ENCODE peak calls at places on chromosomes 12 and 14, in four cellular contexts. One of them, this sample, is unnamed.

GRCh38 chr12:122205590-122205925 is 2.0 kb downstream of the B3GNT4 start:
- DNase-seq in NCI-H510A treated with DMSO at 0.1 percent for 48 hours: no peak
- DNase-seq in A549: no peak
- DNase-seq in stimulated activated CD4-positive, alpha-beta T cell treated with anti-CD3 and anti-CD28 coated beads, TNF-alpha, amount 100 ng/mL, for 4 hours: no peak
- DNase-seq in this sample: no peak

GRCh38 chr12:77494306-77494705 is 336.4 kb upstream of the NAV3 start:
- DNase-seq in NCI-H510A treated with DMSO at 0.1 percent for 48 hours: no peak
- DNase-seq in stimulated activated CD4-positive, alpha-beta T cell treated with anti-CD3 and anti-CD28 coated beads, TNF-alpha, amount 100 ng/mL, for 4 hours: no peak
- DNase-seq in A549: no peak
- DNase-seq in this sample: no peak

GRCh38 chr12:131816495-131816894 is 11.7 kb upstream of the MMP17 start:
- DNase-seq in NCI-H510A treated with DMSO at 0.1 percent for 48 hours: no peak
- DNase-seq in A549: no peak
- DNase-seq in stimulated activated CD4-positive, alpha-beta T cell treated with anti-CD3 and anti-CD28 coated beads, TNF-alpha, amount 100 ng/mL, for 4 hours: no peak
- DNase-seq in this sample: no peak

GRCh38 chr12:104218935-104219334 is 3.4 kb downstream of the TXNRD1 start:
- DNase-seq in A549: no peak
- DNase-seq in stimulated activated CD4-positive, alpha-beta T cell treated with anti-CD3 and anti-CD28 coated beads, TNF-alpha, amount 100 ng/mL, for 4 hours: no peak
- DNase-seq in NCI-H510A treated with DMSO at 0.1 percent for 48 hours: no peak
- DNase-seq in this sample: peak

GRCh38 chr14:53888535-53889386 is 67.9 kb downstream of the BMP4 start:
- DNase-seq in NCI-H510A treated with DMSO at 0.1 percent for 48 hours: no peak
- DNase-seq in A549: peak
- DNase-seq in stimulated activated CD4-positive, alpha-beta T cell treated with anti-CD3 and anti-CD28 coated beads, TNF-alpha, amount 100 ng/mL, for 4 hours: no peak
- DNase-seq in this sample: peak

GRCh38 chr14:75258079-75258802 is 20.4 kb upstream of the FOS start:
- DNase-seq in NCI-H510A treated with DMSO at 0.1 percent for 48 hours: no peak
- DNase-seq in stimulated activated CD4-positive, alpha-beta T cell treated with anti-CD3 and anti-CD28 coated beads, TNF-alpha, amount 100 ng/mL, for 4 hours: no peak
- DNase-seq in A549: no peak
- DNase-seq in this sample: no peak

GRCh38 chr12:100801335-100801734 is 6.8 kb downstream of the ANO4 start:
- DNase-seq in A549: no peak
- DNase-seq in NCI-H510A treated with DMSO at 0.1 percent for 48 hours: no peak
- DNase-seq in stimulated activated CD4-positive, alpha-beta T cell treated with anti-CD3 and anti-CD28 coated beads, TNF-alpha, amount 100 ng/mL, for 4 hours: no peak
- DNase-seq in this sample: no peak

GRCh38 chr12:22357531-22357930 is 23.0 kb upstream of the ST8SIA1 start:
- DNase-seq in NCI-H510A treated with DMSO at 0.1 percent for 48 hours: no peak
- DNase-seq in stimulated activated CD4-positive, alpha-beta T cell treated with anti-CD3 and anti-CD28 coated beads, TNF-alpha, amount 100 ng/mL, for 4 hours: no peak
- DNase-seq in A549: no peak
- DNase-seq in this sample: no peak

GRCh38 chr12:55745361-55746146 is 2.6 kb downstream of the GDF11 start:
- DNase-seq in stimulated activated CD4-positive, alpha-beta T cell treated with anti-CD3 and anti-CD28 coated beads, TNF-alpha, amount 100 ng/mL, for 4 hours: no peak
- DNase-seq in A549: no peak
- DNase-seq in NCI-H510A treated with DMSO at 0.1 percent for 48 hours: peak
- DNase-seq in this sample: no peak

GRCh38 chr12:90965204-90965603 is 10.2 kb upstream of the CCER1 start:
- DNase-seq in NCI-H510A treated with DMSO at 0.1 percent for 48 hours: no peak
- DNase-seq in stimulated activated CD4-positive, alpha-beta T cell treated with anti-CD3 and anti-CD28 coated beads, TNF-alpha, amount 100 ng/mL, for 4 hours: no peak
- DNase-seq in A549: no peak
- DNase-seq in this sample: no peak

GRCh38 chr12:68601767-68602166 is 8.9 kb upstream of the RAP1B start:
- DNase-seq in stimulated activated CD4-positive, alpha-beta T cell treated with anti-CD3 and anti-CD28 coated beads, TNF-alpha, amount 100 ng/mL, for 4 hours: no peak
- DNase-seq in A549: no peak
- DNase-seq in NCI-H510A treated with DMSO at 0.1 percent for 48 hours: no peak
- DNase-seq in this sample: no peak

GRCh38 chr12:112851024-112851777 is 55.6 kb upstream of the OAS1 start:
- DNase-seq in NCI-H510A treated with DMSO at 0.1 percent for 48 hours: no peak
- DNase-seq in stimulated activated CD4-positive, alpha-beta T cell treated with anti-CD3 and anti-CD28 coated beads, TNF-alpha, amount 100 ng/mL, for 4 hours: no peak
- DNase-seq in A549: no peak
- DNase-seq in this sample: no peak

GRCh38 chr12:114003286-114003685 is 37.2 kb upstream of the RBM19 start:
- DNase-seq in A549: no peak
- DNase-seq in NCI-H510A treated with DMSO at 0.1 percent for 48 hours: peak
- DNase-seq in stimulated activated CD4-positive, alpha-beta T cell treated with anti-CD3 and anti-CD28 coated beads, TNF-alpha, amount 100 ng/mL, for 4 hours: no peak
- DNase-seq in this sample: no peak

GRCh38 chr12:7503686-7504085 is at the start of gene CD163:
- DNase-seq in stimulated activated CD4-positive, alpha-beta T cell treated with anti-CD3 and anti-CD28 coated beads, TNF-alpha, amount 100 ng/mL, for 4 hours: no peak
- DNase-seq in A549: no peak
- DNase-seq in NCI-H510A treated with DMSO at 0.1 percent for 48 hours: no peak
- DNase-seq in this sample: no peak

GRCh38 chr12:16573652-16574077 is 32.3 kb downstream of the LMO3 start:
- DNase-seq in stimulated activated CD4-positive, alpha-beta T cell treated with anti-CD3 and anti-CD28 coated beads, TNF-alpha, amount 100 ng/mL, for 4 hours: no peak
- DNase-seq in NCI-H510A treated with DMSO at 0.1 percent for 48 hours: no peak
- DNase-seq in A549: no peak
- DNase-seq in this sample: no peak

GRCh38 chr14:68552597-68552996 is 240.3 kb downstream of the ZFP36L1 start:
- DNase-seq in stimulated activated CD4-positive, alpha-beta T cell treated with anti-CD3 and anti-CD28 coated beads, TNF-alpha, amount 100 ng/mL, for 4 hours: no peak
- DNase-seq in A549: no peak
- DNase-seq in NCI-H510A treated with DMSO at 0.1 percent for 48 hours: no peak
- DNase-seq in this sample: peak

GRCh38 chr12:19200261-19200660 is 70.7 kb downstream of the PLEKHA5 start:
- DNase-seq in A549: no peak
- DNase-seq in stimulated activated CD4-positive, alpha-beta T cell treated with anti-CD3 and anti-CD28 coated beads, TNF-alpha, amount 100 ng/mL, for 4 hours: no peak
- DNase-seq in NCI-H510A treated with DMSO at 0.1 percent for 48 hours: no peak
- DNase-seq in this sample: no peak

GRCh38 chr14:87457727-87458126 is 535.3 kb downstream of the GALC start:
- DNase-seq in NCI-H510A treated with DMSO at 0.1 percent for 48 hours: peak
- DNase-seq in stimulated activated CD4-positive, alpha-beta T cell treated with anti-CD3 and anti-CD28 coated beads, TNF-alpha, amount 100 ng/mL, for 4 hours: no peak
- DNase-seq in A549: no peak
- DNase-seq in this sample: peak

GRCh38 chr14:99647407-99647806 is 2.5 kb downstream of the HHIPL1 start:
- DNase-seq in A549: no peak
- DNase-seq in stimulated activated CD4-positive, alpha-beta T cell treated with anti-CD3 and anti-CD28 coated beads, TNF-alpha, amount 100 ng/mL, for 4 hours: no peak
- DNase-seq in NCI-H510A treated with DMSO at 0.1 percent for 48 hours: no peak
- DNase-seq in this sample: no peak

GRCh38 chr12:120783197-120783596 is 57.6 kb downstream of the ACADS start:
- DNase-seq in A549: no peak
- DNase-seq in stimulated activated CD4-positive, alpha-beta T cell treated with anti-CD3 and anti-CD28 coated beads, TNF-alpha, amount 100 ng/mL, for 4 hours: no peak
- DNase-seq in NCI-H510A treated with DMSO at 0.1 percent for 48 hours: no peak
- DNase-seq in this sample: peak

GRCh38 chr12:110281549-110282342 is 699 bp downstream of the ATP2A2 start:
- DNase-seq in A549: peak
- DNase-seq in stimulated activated CD4-positive, alpha-beta T cell treated with anti-CD3 and anti-CD28 coated beads, TNF-alpha, amount 100 ng/mL, for 4 hours: peak
- DNase-seq in NCI-H510A treated with DMSO at 0.1 percent for 48 hours: peak
- DNase-seq in this sample: peak

GRCh38 chr12:71948390-71948789 is 9.7 kb downstream of the TPH2 start:
- DNase-seq in stimulated activated CD4-positive, alpha-beta T cell treated with anti-CD3 and anti-CD28 coated beads, TNF-alpha, amount 100 ng/mL, for 4 hours: no peak
- DNase-seq in NCI-H510A treated with DMSO at 0.1 percent for 48 hours: peak
- DNase-seq in A549: no peak
- DNase-seq in this sample: peak

GRCh38 chr12:212383-212798 is 1.6 kb downstream of the SLC6A12 start:
- DNase-seq in NCI-H510A treated with DMSO at 0.1 percent for 48 hours: no peak
- DNase-seq in A549: no peak
- DNase-seq in stimulated activated CD4-positive, alpha-beta T cell treated with anti-CD3 and anti-CD28 coated beads, TNF-alpha, amount 100 ng/mL, for 4 hours: no peak
- DNase-seq in this sample: no peak

GRCh38 chr14:68800361-68800760 is 7.5 kb upstream of the ZFP36L1 start:
- DNase-seq in stimulated activated CD4-positive, alpha-beta T cell treated with anti-CD3 and anti-CD28 coated beads, TNF-alpha, amount 100 ng/mL, for 4 hours: no peak
- DNase-seq in NCI-H510A treated with DMSO at 0.1 percent for 48 hours: no peak
- DNase-seq in A549: no peak
- DNase-seq in this sample: peak

GRCh38 chr14:68199465-68200145 is 380.0 kb downstream of the RAD51B start:
- DNase-seq in NCI-H510A treated with DMSO at 0.1 percent for 48 hours: no peak
- DNase-seq in A549: no peak
- DNase-seq in stimulated activated CD4-positive, alpha-beta T cell treated with anti-CD3 and anti-CD28 coated beads, TNF-alpha, amount 100 ng/mL, for 4 hours: no peak
- DNase-seq in this sample: no peak

GRCh38 chr14:34629344-34629656 is 648 bp downstream of the SNX6 start:
- DNase-seq in A549: no peak
- DNase-seq in stimulated activated CD4-positive, alpha-beta T cell treated with anti-CD3 and anti-CD28 coated beads, TNF-alpha, amount 100 ng/mL, for 4 hours: no peak
- DNase-seq in NCI-H510A treated with DMSO at 0.1 percent for 48 hours: peak
- DNase-seq in this sample: no peak

GRCh38 chr12:770474-770873 is 18.1 kb downstream of the WNK1 start:
- DNase-seq in stimulated activated CD4-positive, alpha-beta T cell treated with anti-CD3 and anti-CD28 coated beads, TNF-alpha, amount 100 ng/mL, for 4 hours: no peak
- DNase-seq in NCI-H510A treated with DMSO at 0.1 percent for 48 hours: no peak
- DNase-seq in A549: no peak
- DNase-seq in this sample: no peak

GRCh38 chr12:57124259-57124877 is 3.9 kb upstream of the LRP1 start:
- DNase-seq in NCI-H510A treated with DMSO at 0.1 percent for 48 hours: peak
- DNase-seq in stimulated activated CD4-positive, alpha-beta T cell treated with anti-CD3 and anti-CD28 coated beads, TNF-alpha, amount 100 ng/mL, for 4 hours: peak
- DNase-seq in A549: peak
- DNase-seq in this sample: peak

GRCh38 chr12:26953447-26953846 is 15.2 kb downstream of the FGFR1OP2 start:
- DNase-seq in stimulated activated CD4-positive, alpha-beta T cell treated with anti-CD3 and anti-CD28 coated beads, TNF-alpha, amount 100 ng/mL, for 4 hours: no peak
- DNase-seq in NCI-H510A treated with DMSO at 0.1 percent for 48 hours: no peak
- DNase-seq in A549: no peak
- DNase-seq in this sample: no peak

GRCh38 chr14:77339407-77339806 is 18.6 kb downstream of the GSTZ1 start:
- DNase-seq in stimulated activated CD4-positive, alpha-beta T cell treated with anti-CD3 and anti-CD28 coated beads, TNF-alpha, amount 100 ng/mL, for 4 hours: no peak
- DNase-seq in A549: no peak
- DNase-seq in NCI-H510A treated with DMSO at 0.1 percent for 48 hours: no peak
- DNase-seq in this sample: no peak

GRCh38 chr12:57232156-57232756 is 2.7 kb downstream of the SHMT2 start:
- DNase-seq in A549: no peak
- DNase-seq in stimulated activated CD4-positive, alpha-beta T cell treated with anti-CD3 and anti-CD28 coated beads, TNF-alpha, amount 100 ng/mL, for 4 hours: no peak
- DNase-seq in NCI-H510A treated with DMSO at 0.1 percent for 48 hours: no peak
- DNase-seq in this sample: no peak

GRCh38 chr12:113867258-113867657 is 98.9 kb downstream of the RBM19 start:
- DNase-seq in A549: peak
- DNase-seq in NCI-H510A treated with DMSO at 0.1 percent for 48 hours: no peak
- DNase-seq in stimulated activated CD4-positive, alpha-beta T cell treated with anti-CD3 and anti-CD28 coated beads, TNF-alpha, amount 100 ng/mL, for 4 hours: no peak
- DNase-seq in this sample: peak